ENCODE peak calls at places on chromosomes 13 and 19, in ten cellular contexts. N is GM23248; D is activated CD4-positive, alpha-beta T cell treated with anti-CD3 and anti-CD28 coated beads, Interleukin-2, amount 50 U/mL, for 1 hour; O is frontal cortex; K is putamen; S is NCI-H2029 treated with DMSO at 0.1 percent for 48 hours; W is bronchial epithelial cell; X is cerebellar cortex; L is activated T-cell treated with anti-CD3 and anti-CD28 coated beads for 1 hour; R is NCI-H1417. Z is an unnamed sample.

GRCh38 chr19:13181747-13182388 is 31.7 kb downstream of the IER2 start:
- DNase-seq in L (no peak), N (peak), X (peak), R (no peak), S (no peak), W (no peak), K (no peak), D (no peak), O (peak), Z (no peak)

GRCh38 chr13:108595416-108596257 is 33.8 kb upstream of the MYO16 start:
- DNase-seq in X (peak), S (no peak), K (no peak), W (no peak), N (no peak), D (no peak), R (peak), O (peak), L (no peak), Z (no peak)

GRCh38 chr19:1261863-1262686 is 7.1 kb upstream of the CIRBP start:
- DNase-seq in X (peak), S (peak), N (peak), L (no peak), D (no peak), W (no peak), K (no peak), O (no peak), R (peak), Z (no peak)

GRCh38 chr13:77861716-77862115 is 56.9 kb downstream of the EDNRB start:
- DNase-seq in S (no peak), L (no peak), X (no peak), O (no peak), W (no peak), N (no peak), R (no peak), K (no peak), D (no peak), Z (no peak)

GRCh38 chr19:5799247-5800241 is 5.3 kb upstream of the NRTN start:
- DNase-seq in W (no peak), R (no peak), O (no peak), L (no peak), X (no peak), S (peak), K (no peak), D (no peak), N (no peak), Z (no peak)

GRCh38 chr19:38657633-38658222 is 10.3 kb downstream of the ACTN4 start:
- DNase-seq in L (no peak), S (no peak), X (no peak), W (peak), K (no peak), N (peak), R (no peak), O (no peak), D (no peak), Z (no peak)

GRCh38 chr13:48808689-48809088 is 155.0 kb downstream of the CYSLTR2 start:
- DNase-seq in K (no peak), L (no peak), W (no peak), S (no peak), N (peak), O (no peak), X (no peak), D (no peak), R (no peak), Z (no peak)

GRCh38 chr19:35299523-35300339 is 7.8 kb downstream of the MAG start:
- DNase-seq in N (peak), D (no peak), S (no peak), O (peak), L (no peak), X (no peak), R (no peak), W (no peak), K (peak), Z (no peak)

GRCh38 chr19:16596399-16596798 is 24.2 kb upstream of the SLC35E1 start:
- DNase-seq in R (no peak), O (no peak), S (no peak), K (no peak), X (no peak), D (no peak), W (no peak), N (no peak), L (no peak), Z (no peak)

GRCh38 chr13:110626510-110626909 is 11.2 kb downstream of the NAXD start:
- DNase-seq in W (no peak), K (no peak), R (no peak), S (no peak), O (no peak), X (no peak), N (no peak), D (no peak), L (no peak), Z (no peak)

GRCh38 chr19:2462635-2463421 is 6.1 kb upstream of the LMNB2 start:
- DNase-seq in O (peak), K (peak), L (no peak), N (peak), X (peak), R (peak), W (peak), S (peak), D (no peak), Z (no peak)

GRCh38 chr19:48596679-48597465 is 9.7 kb upstream of the SPACA4 start:
- DNase-seq in O (no peak), D (peak), K (no peak), S (no peak), R (no peak), N (no peak), X (no peak), L (no peak), W (no peak), Z (peak)

GRCh38 chr19:10730932-10731331 is 13.1 kb downstream of the DNM2 start:
- DNase-seq in O (no peak), W (no peak), K (no peak), X (no peak), L (no peak), S (no peak), N (no peak), R (no peak), D (no peak), Z (no peak)

GRCh38 chr13:106173346-106173745 is 362.1 kb downstream of the EFNB2 start:
- DNase-seq in O (no peak), R (no peak), D (no peak), K (no peak), N (no peak), W (no peak), X (no peak), S (no peak), L (no peak), Z (no peak)

GRCh38 chr13:113403255-113404104 is 39.5 kb upstream of the GRTP1 start:
- DNase-seq in K (no peak), W (no peak), O (no peak), S (no peak), D (no peak), R (no peak), X (no peak), L (no peak), N (no peak), Z (no peak)

GRCh38 chr13:41267106-41267505 is 3.7 kb upstream of the MTRF1 start:
- DNase-seq in K (no peak), R (no peak), L (no peak), X (no peak), W (no peak), S (no peak), D (no peak), N (peak), O (no peak), Z (no peak)

GRCh38 chr13:32407854-32408253 is 20.1 kb downstream of the N4BP2L1 start:
- DNase-seq in K (no peak), S (no peak), R (no peak), W (no peak), N (no peak), O (no peak), L (no peak), X (no peak), D (no peak), Z (no peak)

GRCh38 chr19:1471514-1472107 is 7.4 kb downstream of the C19orf25 start:
- DNase-seq in N (peak), W (no peak), R (no peak), L (no peak), X (no peak), D (peak), O (peak), K (peak), S (no peak), Z (no peak)

GRCh38 chr19:54203151-54203611 is 2.5 kb downstream of the RPS9 start:
- DNase-seq in D (no peak), L (no peak), K (no peak), S (no peak), X (no peak), R (no peak), W (no peak), N (peak), O (no peak), Z (no peak)

GRCh38 chr19:29620931-29621351 is 14.9 kb downstream of the POP4 start:
- DNase-seq in D (no peak), L (no peak), O (no peak), X (no peak), K (no peak), N (no peak), W (no peak), R (no peak), S (no peak), Z (peak)

GRCh38 chr19:33557720-33558119 is 36.1 kb upstream of the PEPD start:
- DNase-seq in X (peak), W (no peak), R (no peak), S (no peak), N (no peak), O (no peak), L (no peak), K (no peak), D (no peak), Z (no peak)

GRCh38 chr19:13066933-13067831 is 35.5 kb downstream of the LYL1 start:
- DNase-seq in O (no peak), L (no peak), K (no peak), S (no peak), D (no peak), R (no peak), W (no peak), X (no peak), N (no peak), Z (no peak)

GRCh38 chr13:76043882-76044281 is 407.8 kb downstream of the LMO7 start:
- DNase-seq in W (peak), N (no peak), X (no peak), L (no peak), K (no peak), R (peak), O (no peak), D (no peak), S (no peak), Z (no peak)

GRCh38 chr13:99083976-99084375 is 106.1 kb upstream of the DOCK9 start:
- DNase-seq in S (peak), X (peak), O (no peak), D (peak), K (no peak), W (no peak), R (no peak), N (no peak), L (no peak), Z (no peak)

GRCh38 chr13:46831588-46832194 is 34.7 kb upstream of the ESD start:
- DNase-seq in W (peak), O (peak), N (peak), K (peak), L (no peak), S (no peak), X (peak), R (peak), D (peak), Z (no peak)

GRCh38 chr19:14103310-14103709 is 12.8 kb upstream of the SAMD1 start:
- DNase-seq in S (no peak), W (no peak), N (no peak), L (no peak), R (no peak), O (no peak), D (no peak), K (no peak), X (no peak), Z (no peak)

GRCh38 chr13:90890435-90890834 is 457.1 kb upstream of the MIR17HG start:
- DNase-seq in O (no peak), X (no peak), N (no peak), S (no peak), D (no peak), W (no peak), K (no peak), R (no peak), L (no peak), Z (no peak)

GRCh38 chr13:77891041-77891440 is 27.6 kb downstream of the EDNRB start:
- DNase-seq in S (no peak), X (no peak), D (no peak), O (no peak), W (no peak), L (no peak), K (no peak), N (no peak), R (peak), Z (no peak)